ENCODE peak calls at places on chromosomes 3 and 15, in four cellular contexts. V, I, J and N are unnamed samples.

GRCh38 chr3:50714953-50715352 is 40.2 kb downstream of the DOCK3 start:
- DNase-seq in V (no peak), I (no peak), J (no peak), N (no peak)

GRCh38 chr15:81336568-81336967 is 12.6 kb upstream of the STARD5 start:
- DNase-seq in V (no peak), I (peak), J (peak), N (no peak)

GRCh38 chr3:103047640-103048370 is 613.0 kb downstream of the ZPLD1 start:
- DNase-seq in V (no peak), I (no peak), J (no peak), N (no peak)

GRCh38 chr15:78804391-78804792 is 6.9 kb downstream of the ADAMTS7 start:
- DNase-seq in V (peak), I (no peak), J (no peak), N (no peak)

GRCh38 chr3:23455084-23455483 is 252.0 kb downstream of the UBE2E2 start:
- DNase-seq in V (no peak), I (no peak), J (peak), N (no peak)

GRCh38 chr3:29759021-29759359 is 478.1 kb downstream of the RBMS3 start:
- DNase-seq in V (no peak), I (no peak), J (no peak), N (no peak)

GRCh38 chr15:28786521-28786920 is 61.9 kb downstream of the GOLGA6L7 start:
- DNase-seq in V (no peak), I (no peak), J (no peak), N (no peak)

GRCh38 chr3:64684715-64685261 is 3.0 kb downstream of the ADAMTS9 start:
- DNase-seq in V (peak), I (no peak), J (peak), N (peak)

GRCh38 chr3:55434789-55435188 is 52.3 kb downstream of the WNT5A start:
- DNase-seq in V (no peak), I (peak), J (peak), N (no peak)
- TF ChIP-seq CTCF in V (peak), I (peak), J (peak), N (peak)

GRCh38 chr15:74958908-74959642 is 2.5 kb upstream of the RPP25 start:
- DNase-seq in V (peak), I (peak), J (no peak), N (no peak)

GRCh38 chr15:74956648-74957300 is at the start of gene RPP25:
- DNase-seq in V (peak), I (peak), J (peak), N (peak)

GRCh38 chr15:74959643-74959939 is 3.0 kb upstream of the RPP25 start:
- DNase-seq in V (no peak), I (peak), J (no peak), N (no peak)

GRCh38 chr15:74957301-74958035 is 896 bp upstream of the RPP25 start:
- DNase-seq in V (no peak), I (no peak), J (peak), N (no peak)

DNA sequence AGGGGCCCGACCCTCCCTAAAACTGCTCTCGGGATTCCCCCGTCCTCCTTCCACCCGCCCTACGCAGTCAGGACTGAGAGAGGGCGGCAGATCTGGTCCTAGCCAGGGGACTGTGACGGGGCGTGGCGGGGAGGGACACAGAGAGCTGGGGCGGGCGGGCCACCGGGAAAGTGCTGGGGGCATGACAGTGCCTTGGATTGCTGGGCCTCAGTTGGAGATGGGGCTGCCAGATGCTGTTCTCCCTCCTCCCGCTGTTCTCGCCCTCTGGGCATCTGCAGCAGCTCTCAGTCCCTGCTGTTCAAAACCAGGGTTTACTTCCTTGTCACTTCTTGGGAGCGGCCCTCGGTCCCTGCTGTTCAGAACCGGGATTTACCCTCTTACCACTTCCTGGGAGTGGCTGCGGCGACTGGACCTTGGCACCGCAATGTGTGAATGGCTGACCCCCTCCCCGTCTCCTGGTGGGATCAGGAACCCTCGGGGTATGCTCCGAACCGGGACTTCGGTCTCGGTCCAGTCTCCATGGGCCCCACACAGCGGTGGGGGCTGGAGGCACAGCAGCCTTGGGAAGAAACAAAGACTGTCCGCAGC is 1.8 kb upstream of the RPP25 start:
- DNase-seq in V (peak), I (no peak), J (peak), N (no peak)
- TF ChIP-seq CTCF in V (peak), I (no peak), J (no peak), N (peak)

GRCh38 chr3:125916376-125916978 is 52.5 kb upstream of the ROPN1B start:
- DNase-seq in V (peak), I (peak), J (peak), N (peak)
- TF ChIP-seq CTCF in V (no peak), I (peak), J (peak), N (peak)

GRCh38 chr3:127287840-127288239 is at the start of gene PRR20G:
- DNase-seq in V (no peak), I (no peak), J (no peak), N (no peak)

GRCh38 chr3:127289646-127290575 is 2.1 kb upstream of the PRR20G start:
- DNase-seq in V (no peak), I (no peak), J (no peak), N (no peak)

GRCh38 chr3:127288343-127288742 is 497 bp upstream of the PRR20G start:
- DNase-seq in V (no peak), I (no peak), J (no peak), N (no peak)

GRCh38 chr3:127291114-127291513 is 3.3 kb upstream of the PRR20G start:
- DNase-seq in V (no peak), I (no peak), J (no peak), N (no peak)

GRCh38 chr3:127288921-127289645 is 1.2 kb upstream of the PRR20G start:
- DNase-seq in V (no peak), I (no peak), J (no peak), N (no peak)
- TF ChIP-seq CTCF in V (no peak), I (peak), J (no peak), N (no peak)

GRCh38 chr3:14378415-14378814 is 24.0 kb upstream of the SLC6A6 start:
- DNase-seq in V (no peak), I (no peak), J (no peak), N (no peak)
- TF ChIP-seq CTCF in V (no peak), I (no peak), J (no peak), N (no peak)

GRCh38 chr15:69998541-69999391 is 99.0 kb downstream of the TLE3 start:
- DNase-seq in V (no peak), I (no peak), J (no peak), N (no peak)
- TF ChIP-seq CTCF in V (no peak), I (no peak), J (no peak), N (no peak)

GRCh38 chr15:96858693-96859092 is 528.2 kb downstream of the NR2F2 start:
- DNase-seq in V (no peak), I (no peak), J (no peak), N (no peak)

DNA sequence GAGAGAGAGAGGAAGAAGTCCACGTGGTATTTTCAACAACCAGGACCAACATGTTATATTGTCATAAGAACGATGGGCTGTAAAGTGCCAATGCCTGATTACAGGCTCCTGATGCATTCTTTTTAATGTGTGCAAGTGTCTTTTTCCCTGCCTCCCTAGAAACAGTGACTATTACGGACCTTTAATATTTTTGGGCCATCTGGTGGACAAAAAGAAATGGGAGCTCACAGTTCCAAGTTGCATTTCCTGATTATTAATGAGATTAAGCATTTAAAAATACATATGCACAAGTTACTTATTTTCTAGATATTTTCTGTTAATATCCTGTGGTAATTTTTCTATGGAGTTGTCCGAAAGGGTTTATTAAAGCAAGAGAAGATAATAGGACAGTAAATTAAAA is 530.2 kb downstream of the NR2F2 start:
- DNase-seq in V (no peak), I (no peak), J (no peak), N (no peak)
- TF ChIP-seq CTCF in V (no peak), I (no peak), J (peak), N (no peak)

DNA sequence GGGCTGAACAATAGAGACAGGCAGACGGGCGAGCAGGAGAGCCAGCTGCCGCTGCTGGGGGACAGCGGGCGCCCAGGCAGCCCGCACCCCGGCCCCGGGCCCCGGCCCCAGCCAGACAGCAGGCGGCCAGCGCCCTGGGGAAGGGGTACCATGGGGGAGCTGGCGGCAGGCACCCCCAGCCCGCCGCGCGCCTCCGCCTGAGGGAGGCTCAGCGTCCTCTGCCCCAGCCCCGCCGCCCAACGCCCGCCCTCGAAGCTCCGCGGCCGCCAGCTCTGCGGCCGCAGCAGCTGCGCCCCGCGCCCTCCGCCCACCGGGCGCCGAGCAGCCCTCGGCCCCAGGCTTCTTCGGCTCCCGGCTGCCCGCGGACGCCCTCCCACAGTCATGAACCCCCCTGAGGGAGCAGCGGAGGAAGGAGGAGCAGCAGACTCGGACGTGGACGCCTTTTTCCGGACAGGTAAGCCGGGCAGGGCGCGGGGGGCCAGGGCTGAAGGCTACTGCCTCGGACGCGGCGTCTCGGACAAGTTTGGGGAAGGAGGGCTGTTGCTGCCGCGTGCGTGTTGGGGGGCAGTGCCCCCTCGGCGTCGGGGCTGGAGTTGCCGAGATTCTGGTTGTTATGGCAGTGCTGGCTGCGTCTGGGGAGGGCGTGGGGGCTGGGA is 41.6 kb upstream of the ROPN1 start:
- DNase-seq in V (peak), I (no peak), J (no peak), N (peak)
- TF ChIP-seq CTCF in V (peak), I (no peak), J (no peak), N (no peak)

GRCh38 chr3:25592510-25592968 is 72.2 kb downstream of the TOP2B start:
- DNase-seq in V (no peak), I (no peak), J (peak), N (no peak)
- TF ChIP-seq CTCF in V (peak), I (peak), J (peak), N (peak)

GRCh38 chr3:143794793-143795462 is 53.3 kb downstream of the SLC9A9 start:
- DNase-seq in V (no peak), I (no peak), J (no peak), N (no peak)

GRCh38 chr3:143793971-143794370 is 54.3 kb downstream of the SLC9A9 start:
- DNase-seq in V (no peak), I (no peak), J (peak), N (no peak)

DNA sequence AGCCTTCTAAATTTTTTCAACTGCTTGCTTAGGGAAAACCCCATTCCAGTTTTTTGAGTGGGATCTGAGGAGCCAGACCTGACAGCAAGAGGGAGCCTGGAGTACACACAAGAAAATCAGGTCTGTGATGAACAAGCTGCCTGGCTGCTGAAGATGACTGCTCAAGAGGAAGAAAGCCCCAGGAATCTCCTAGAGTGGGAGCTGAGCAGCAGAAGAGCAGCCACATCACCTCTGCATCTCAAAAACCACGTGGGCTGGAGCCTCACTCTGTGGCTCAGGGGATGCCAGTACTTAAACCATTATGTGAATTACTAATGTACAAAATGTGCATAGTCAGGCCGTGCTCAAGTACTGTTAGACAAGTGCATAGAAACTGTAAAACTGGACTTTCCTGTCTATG is 52.4 kb downstream of the SLC9A9 start:
- DNase-seq in V (no peak), I (no peak), J (no peak), N (no peak)
- TF ChIP-seq CTCF in V (no peak), I (no peak), J (peak), N (no peak)